ENCODE peak calls at places on chromosome 4, in eight cellular contexts. D, Y, C, K, S, O, U and B are unnamed samples.

GRCh38 chr4:86543080-86543479 is 51.0 kb upstream of the PTPN13 start:
- DNase-seq in D (no peak), Y (no peak), C (no peak), K (no peak), S (no peak), O (no peak), U (no peak), B (no peak)

GRCh38 chr4:1717129-1718094 is 3.7 kb downstream of the TMEM129 start:
- DNase-seq in D (peak), Y (no peak), C (peak), K (no peak), S (no peak), O (no peak), U (no peak), B (no peak)

GRCh38 chr4:121168446-121168845 is 4.3 kb upstream of the TNIP3 start:
- DNase-seq in D (no peak), Y (no peak), C (no peak), K (no peak), S (no peak), O (no peak), U (no peak), B (no peak)

GRCh38 chr4:17597517-17597916 is 16.9 kb upstream of the MED28 start:
- DNase-seq in D (no peak), Y (no peak), C (no peak), K (peak), S (no peak), O (no peak), U (no peak), B (no peak)

GRCh38 chr4:175813126-175813715 is 1.2 kb upstream of the GPM6A start:
- DNase-seq in D (no peak), Y (no peak), C (no peak), K (no peak), S (no peak), O (no peak), U (no peak), B (no peak)

GRCh38 chr4:142285222-142285583 is 560.9 kb downstream of the INPP4B start:
- DNase-seq in D (no peak), Y (no peak), C (no peak), K (no peak), S (no peak), O (no peak), U (no peak), B (no peak)

GRCh38 chr4:130074096-130074495 is 978.1 kb downstream of the C4orf33 start:
- DNase-seq in D (no peak), Y (no peak), C (no peak), K (no peak), S (no peak), O (no peak), U (no peak), B (no peak)

GRCh38 chr4:1598641-1599481 is 85.3 kb downstream of the FAM53A start:
- DNase-seq in D (no peak), Y (no peak), C (peak), K (no peak), S (no peak), O (no peak), U (no peak), B (no peak)

GRCh38 chr4:15147709-15148651 is 145.7 kb downstream of the CPEB2 start:
- DNase-seq in D (no peak), Y (peak), C (no peak), K (no peak), S (no peak), O (no peak), U (no peak), B (no peak)

GRCh38 chr4:111011458-111011857 is 388.6 kb upstream of the PITX2 start:
- DNase-seq in D (no peak), Y (no peak), C (no peak), K (no peak), S (no peak), O (no peak), U (no peak), B (no peak)

GRCh38 chr4:33722254-33722653 is 2522.1 kb downstream of the ARAP2 start:
- DNase-seq in D (no peak), Y (peak), C (no peak), K (no peak), S (no peak), O (no peak), U (no peak), B (no peak)

GRCh38 chr4:5532100-5532499 is 176.3 kb downstream of the EVC2 start:
- DNase-seq in D (no peak), Y (no peak), C (no peak), K (no peak), S (no peak), O (no peak), U (no peak), B (no peak)

GRCh38 chr4:13656569-13656988 is 29.1 kb upstream of the BOD1L1 start:
- DNase-seq in D (peak), Y (peak), C (peak), K (peak), S (peak), O (peak), U (peak), B (no peak)

GRCh38 chr4:143294310-143294709 is 42.4 kb upstream of the GAB1 start:
- DNase-seq in D (peak), Y (peak), C (peak), K (no peak), S (no peak), O (peak), U (peak), B (no peak)

GRCh38 chr4:108940086-108941033 is 177.5 kb upstream of the ETNPPL start:
- DNase-seq in D (no peak), Y (no peak), C (no peak), K (no peak), S (no peak), O (no peak), U (no peak), B (no peak)

GRCh38 chr4:36285784-36286480 is 4.5 kb downstream of the DTHD1 start:
- DNase-seq in D (no peak), Y (no peak), C (no peak), K (no peak), S (peak), O (peak), U (no peak), B (no peak)

GRCh38 chr4:86498560-86499166 is 95.5 kb upstream of the PTPN13 start:
- DNase-seq in D (no peak), Y (peak), C (no peak), K (peak), S (peak), O (no peak), U (no peak), B (no peak)

GRCh38 chr4:176708771-176709311 is 83.9 kb downstream of the VEGFC start:
- DNase-seq in D (no peak), Y (no peak), C (no peak), K (no peak), S (no peak), O (no peak), U (no peak), B (no peak)

DNA sequence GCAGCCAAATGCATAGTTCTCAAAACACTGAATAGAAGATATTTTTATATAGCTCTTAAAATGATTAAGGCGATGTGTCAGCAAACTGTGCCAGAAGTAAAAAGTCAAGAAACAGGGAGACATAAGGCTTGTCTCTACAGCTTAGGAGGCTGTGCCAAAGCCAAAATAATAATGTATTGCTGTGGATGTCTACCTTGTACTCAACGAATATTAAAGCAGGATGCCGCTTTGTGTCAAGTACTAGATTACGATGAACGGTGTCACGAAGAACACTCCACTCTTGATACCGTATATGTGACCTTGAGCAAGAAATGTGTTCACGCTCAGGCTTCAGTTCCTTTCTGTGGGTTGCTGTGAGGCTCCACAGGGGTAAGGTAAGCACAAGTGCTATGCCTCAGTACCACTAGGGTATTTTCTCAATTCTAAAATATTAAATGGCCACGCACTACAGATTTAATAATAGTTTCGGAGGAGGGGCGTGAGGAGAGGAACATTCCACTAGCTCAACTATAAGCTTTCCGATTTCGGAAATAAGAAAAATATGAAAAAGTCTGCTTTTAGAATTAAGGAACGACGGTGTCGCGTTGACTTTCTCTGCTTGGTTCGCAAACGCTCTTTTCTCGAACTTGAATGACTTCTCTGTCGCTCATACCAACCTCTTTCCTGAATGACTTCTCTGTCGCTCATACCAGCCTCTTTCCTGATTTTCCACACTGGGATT is 679 bp upstream of the SCOC start:
- DNase-seq in D (no peak), Y (peak), C (no peak), K (peak), S (peak), O (peak), U (no peak), B (no peak)
- TF ChIP-seq CTCF in D (peak), Y (peak), C (peak), K (no peak), S (no peak), O (peak), U (no peak), B (no peak)

GRCh38 chr4:112251044-112251632 is 19.6 kb downstream of the AP1AR start:
- DNase-seq in D (no peak), Y (no peak), C (no peak), K (no peak), S (no peak), O (no peak), U (no peak), B (no peak)

GRCh38 chr4:112247021-112247420 is 15.4 kb downstream of the AP1AR start:
- DNase-seq in D (no peak), Y (no peak), C (no peak), K (no peak), S (no peak), O (no peak), U (no peak), B (no peak)

GRCh38 chr4:112245383-112245782 is 13.8 kb downstream of the AP1AR start:
- DNase-seq in D (no peak), Y (no peak), C (no peak), K (no peak), S (no peak), O (no peak), U (no peak), B (no peak)
- TF ChIP-seq CTCF in D (no peak), Y (peak), C (no peak), K (no peak), S (no peak), O (no peak), U (no peak), B (no peak)

GRCh38 chr4:67892905-67893304 is 9.1 kb upstream of the TMPRSS11D start:
- DNase-seq in D (no peak), Y (no peak), C (no peak), K (peak), S (no peak), O (no peak), U (no peak), B (no peak)
- TF ChIP-seq CTCF in D (no peak), Y (peak), C (no peak), K (no peak), S (no peak), O (no peak), U (no peak), B (no peak)

GRCh38 chr4:38615847-38616246 is 48.2 kb upstream of the KLF3 start:
- DNase-seq in D (no peak), Y (no peak), C (no peak), K (no peak), S (no peak), O (no peak), U (no peak), B (no peak)
- TF ChIP-seq CTCF in D (no peak), Y (no peak), C (no peak), K (no peak), S (no peak), O (no peak), U (no peak), B (no peak)

GRCh38 chr4:81687470-81687869 is 215.8 kb upstream of the RASGEF1B start:
- DNase-seq in D (no peak), Y (no peak), C (no peak), K (no peak), S (no peak), O (no peak), U (no peak), B (no peak)

GRCh38 chr4:81684357-81684756 is 212.7 kb upstream of the RASGEF1B start:
- DNase-seq in D (no peak), Y (no peak), C (no peak), K (no peak), S (no peak), O (no peak), U (no peak), B (no peak)

GRCh38 chr4:81690871-81691270 is 219.2 kb upstream of the RASGEF1B start:
- DNase-seq in D (no peak), Y (no peak), C (no peak), K (no peak), S (no peak), O (no peak), U (no peak), B (no peak)

GRCh38 chr4:81685105-81685504 is 213.4 kb upstream of the RASGEF1B start:
- DNase-seq in D (no peak), Y (no peak), C (no peak), K (no peak), S (no peak), O (no peak), U (no peak), B (no peak)

DNA sequence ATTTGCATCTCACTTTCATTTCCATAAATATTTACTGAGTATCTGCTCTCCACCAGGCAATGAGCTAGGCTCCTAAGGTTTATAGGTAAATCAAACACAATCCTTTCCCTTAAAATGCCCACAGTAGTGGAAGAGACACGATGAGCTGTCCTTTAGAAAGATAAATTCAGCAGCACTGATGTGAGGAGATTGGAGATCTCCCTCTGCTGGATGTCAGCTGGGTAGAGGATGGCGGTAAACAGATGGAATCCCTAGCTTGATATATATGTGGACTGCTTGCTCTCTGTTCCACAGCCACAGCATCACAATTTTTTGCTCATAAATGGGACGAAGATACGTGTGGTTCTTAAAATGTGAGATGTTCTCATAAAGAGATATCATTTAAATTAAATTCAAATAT is 216.4 kb upstream of the RASGEF1B start:
- DNase-seq in D (no peak), Y (peak), C (no peak), K (peak), S (no peak), O (no peak), U (no peak), B (no peak)
- TF ChIP-seq CTCF in D (no peak), Y (no peak), C (peak), K (peak), S (no peak), O (peak), U (no peak), B (peak)

GRCh38 chr4:112060212-112060611 is 85.0 kb upstream of the FAM241A start:
- DNase-seq in D (no peak), Y (peak), C (no peak), K (peak), S (peak), O (no peak), U (no peak), B (no peak)
- TF ChIP-seq CTCF in D (no peak), Y (peak), C (no peak), K (peak), S (peak), O (no peak), U (peak), B (peak)

DNA sequence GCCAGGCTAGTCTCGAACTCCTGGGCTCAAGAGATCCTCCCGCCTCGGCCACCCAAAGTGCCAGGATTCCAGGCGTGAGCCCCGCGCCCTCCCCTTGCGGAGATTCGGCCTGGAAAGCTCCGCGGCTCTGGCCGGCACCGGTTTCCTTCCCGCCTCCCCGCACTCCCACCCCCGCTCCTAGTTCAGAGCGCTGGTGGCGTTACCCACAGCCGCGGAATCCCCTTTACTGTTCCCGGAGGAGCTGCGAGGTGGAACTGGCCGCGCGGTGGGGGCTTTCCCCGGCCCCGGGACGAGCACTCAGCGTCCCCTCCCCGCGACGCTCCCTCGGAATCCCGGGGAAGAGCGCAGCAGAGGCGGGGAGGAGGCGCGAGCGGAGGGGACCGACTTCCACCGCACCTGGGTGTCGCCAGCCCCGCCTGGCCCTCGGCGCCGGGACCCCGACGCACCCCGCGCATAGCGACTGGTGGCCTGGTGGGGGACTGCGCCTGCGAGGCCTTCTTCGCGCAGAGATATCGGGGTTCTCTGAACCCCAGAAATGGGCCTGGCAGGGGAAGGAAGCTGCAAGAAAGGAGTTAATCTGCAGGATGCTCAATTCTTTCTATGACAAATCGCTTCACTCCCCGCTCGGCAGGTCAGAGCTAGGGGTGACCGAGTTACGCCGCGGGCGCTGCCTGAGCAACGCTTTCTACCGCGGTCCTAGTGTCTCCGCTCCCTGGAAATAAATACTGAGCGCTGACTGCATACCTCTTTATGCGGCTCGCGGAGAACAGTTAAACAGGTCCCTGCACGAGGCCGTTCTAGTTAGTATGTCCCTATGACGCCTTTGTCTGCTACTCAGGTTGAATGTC is 14.6 kb upstream of the SLC25A4 start:
- DNase-seq in D (no peak), Y (no peak), C (peak), K (no peak), S (peak), O (peak), U (no peak), B (no peak)
- TF ChIP-seq CTCF in D (peak), Y (no peak), C (peak), K (no peak), S (no peak), O (peak), U (no peak), B (no peak)